ENCODE peak calls at places on chromosomes 12 and 14, in nine cellular contexts. One of them, this sample, is unnamed.
A peak's percentile ranks its signal among the peaks of the same experiment; 100 is the strongest.

GRCh38 chr12:83172441-83172840 is 485.7 kb downstream of the TMTC2 start:
- DNase-seq in Caco-2: no peak
- DNase-seq in HTR-8/SVneo: no peak
- DNase-seq in effector memory CD8-positive, alpha-beta T cell: no peak
- DNase-seq in dorsolateral prefrontal cortex: no peak
- DNase-seq in fibroblast of the conjunctiva: no peak
- DNase-seq in T follicular helper cell: no peak
- DNase-seq in fibroblast of mammary gland: no peak
- DNase-seq in activated naive CD8-positive, alpha-beta T cell treated with anti-CD3 and anti-CD28 coated beads, Interleukin-2, amount 50 U/mL, for 24 hours: no peak
- DNase-seq in this sample: no peak

GRCh38 chr14:84247693-84248092 is 1282.3 kb upstream of the FLRT2 start:
- DNase-seq in Caco-2: no peak
- DNase-seq in HTR-8/SVneo: no peak
- DNase-seq in effector memory CD8-positive, alpha-beta T cell: no peak
- DNase-seq in dorsolateral prefrontal cortex: no peak
- DNase-seq in fibroblast of the conjunctiva: no peak
- DNase-seq in T follicular helper cell: no peak
- DNase-seq in fibroblast of mammary gland: no peak
- DNase-seq in activated naive CD8-positive, alpha-beta T cell treated with anti-CD3 and anti-CD28 coated beads, Interleukin-2, amount 50 U/mL, for 24 hours: no peak
- DNase-seq in this sample: no peak

GRCh38 chr14:54166049-54166950 is 209.7 kb upstream of the BMP4 start:
- DNase-seq in Caco-2: no peak
- DNase-seq in HTR-8/SVneo: no peak
- DNase-seq in effector memory CD8-positive, alpha-beta T cell: no peak
- DNase-seq in dorsolateral prefrontal cortex: no peak
- DNase-seq in fibroblast of the conjunctiva: no peak
- DNase-seq in T follicular helper cell: no peak
- DNase-seq in fibroblast of mammary gland: no peak
- DNase-seq in activated naive CD8-positive, alpha-beta T cell treated with anti-CD3 and anti-CD28 coated beads, Interleukin-2, amount 50 U/mL, for 24 hours: no peak
- DNase-seq in this sample: no peak

GRCh38 chr14:89549381-89550102 is 132.5 kb upstream of the FOXN3 start:
- DNase-seq in Caco-2: peak; percentile 35
- DNase-seq in HTR-8/SVneo: peak; percentile 34
- DNase-seq in effector memory CD8-positive, alpha-beta T cell: no peak
- DNase-seq in dorsolateral prefrontal cortex: no peak
- DNase-seq in fibroblast of the conjunctiva: no peak
- DNase-seq in T follicular helper cell: no peak
- DNase-seq in fibroblast of mammary gland: no peak
- DNase-seq in activated naive CD8-positive, alpha-beta T cell treated with anti-CD3 and anti-CD28 coated beads, Interleukin-2, amount 50 U/mL, for 24 hours: no peak
- DNase-seq in this sample: no peak

GRCh38 chr14:71321556-71322315 is 414.5 kb downstream of the PCNX1 start:
- DNase-seq in Caco-2: peak; percentile 41
- DNase-seq in HTR-8/SVneo: peak; percentile 83
- DNase-seq in effector memory CD8-positive, alpha-beta T cell: no peak
- DNase-seq in dorsolateral prefrontal cortex: peak; percentile 38
- DNase-seq in fibroblast of the conjunctiva: no peak
- DNase-seq in T follicular helper cell: peak; percentile 6
- DNase-seq in fibroblast of mammary gland: peak; percentile 67
- DNase-seq in activated naive CD8-positive, alpha-beta T cell treated with anti-CD3 and anti-CD28 coated beads, Interleukin-2, amount 50 U/mL, for 24 hours: no peak
- DNase-seq in this sample: no peak

GRCh38 chr14:95692109-95692508 is 5.9 kb downstream of the TCL1B start:
- DNase-seq in Caco-2: no peak
- DNase-seq in HTR-8/SVneo: no peak
- DNase-seq in effector memory CD8-positive, alpha-beta T cell: no peak
- DNase-seq in dorsolateral prefrontal cortex: no peak
- DNase-seq in fibroblast of the conjunctiva: no peak
- DNase-seq in T follicular helper cell: no peak
- DNase-seq in fibroblast of mammary gland: no peak
- DNase-seq in activated naive CD8-positive, alpha-beta T cell treated with anti-CD3 and anti-CD28 coated beads, Interleukin-2, amount 50 U/mL, for 24 hours: no peak
- DNase-seq in this sample: no peak

GRCh38 chr14:68676511-68676943 is 116.3 kb downstream of the ZFP36L1 start:
- DNase-seq in Caco-2: peak; percentile 35
- DNase-seq in HTR-8/SVneo: no peak
- DNase-seq in effector memory CD8-positive, alpha-beta T cell: no peak
- DNase-seq in dorsolateral prefrontal cortex: no peak
- DNase-seq in fibroblast of the conjunctiva: no peak
- DNase-seq in T follicular helper cell: no peak
- DNase-seq in fibroblast of mammary gland: no peak
- DNase-seq in activated naive CD8-positive, alpha-beta T cell treated with anti-CD3 and anti-CD28 coated beads, Interleukin-2, amount 50 U/mL, for 24 hours: no peak
- DNase-seq in this sample: no peak

GRCh38 chr12:64010069-64010686 is 165.7 kb downstream of the SRGAP1 start:
- DNase-seq in Caco-2: no peak
- DNase-seq in HTR-8/SVneo: peak; percentile 21
- DNase-seq in effector memory CD8-positive, alpha-beta T cell: no peak
- DNase-seq in dorsolateral prefrontal cortex: no peak
- DNase-seq in fibroblast of the conjunctiva: no peak
- DNase-seq in T follicular helper cell: no peak
- DNase-seq in fibroblast of mammary gland: peak; percentile 75
- DNase-seq in activated naive CD8-positive, alpha-beta T cell treated with anti-CD3 and anti-CD28 coated beads, Interleukin-2, amount 50 U/mL, for 24 hours: no peak
- DNase-seq in this sample: peak; percentile 44

GRCh38 chr12:117002040-117002832 is 91.5 kb downstream of the FBXW8 start:
- DNase-seq in Caco-2: no peak
- DNase-seq in HTR-8/SVneo: no peak
- DNase-seq in effector memory CD8-positive, alpha-beta T cell: no peak
- DNase-seq in dorsolateral prefrontal cortex: no peak
- DNase-seq in fibroblast of the conjunctiva: no peak
- DNase-seq in T follicular helper cell: no peak
- DNase-seq in fibroblast of mammary gland: peak; percentile 63
- DNase-seq in activated naive CD8-positive, alpha-beta T cell treated with anti-CD3 and anti-CD28 coated beads, Interleukin-2, amount 50 U/mL, for 24 hours: no peak
- DNase-seq in this sample: no peak

GRCh38 chr12:6963016-6963731 is 7.3 kb downstream of the PHB2 start:
- DNase-seq in Caco-2: peak; percentile 99
- DNase-seq in HTR-8/SVneo: no peak
- DNase-seq in effector memory CD8-positive, alpha-beta T cell: no peak
- DNase-seq in dorsolateral prefrontal cortex: no peak
- DNase-seq in fibroblast of the conjunctiva: no peak
- DNase-seq in T follicular helper cell: no peak
- DNase-seq in fibroblast of mammary gland: no peak
- DNase-seq in activated naive CD8-positive, alpha-beta T cell treated with anti-CD3 and anti-CD28 coated beads, Interleukin-2, amount 50 U/mL, for 24 hours: peak; percentile 20
- DNase-seq in this sample: no peak

GRCh38 chr12:73935817-73936216 is 601.8 kb upstream of the ATXN7L3B start:
- DNase-seq in Caco-2: peak; percentile 22
- DNase-seq in HTR-8/SVneo: no peak
- DNase-seq in effector memory CD8-positive, alpha-beta T cell: no peak
- DNase-seq in dorsolateral prefrontal cortex: no peak
- DNase-seq in fibroblast of the conjunctiva: no peak
- DNase-seq in T follicular helper cell: no peak
- DNase-seq in fibroblast of mammary gland: no peak
- DNase-seq in activated naive CD8-positive, alpha-beta T cell treated with anti-CD3 and anti-CD28 coated beads, Interleukin-2, amount 50 U/mL, for 24 hours: no peak
- DNase-seq in this sample: no peak

GRCh38 chr12:89556976-89557375 is 31.1 kb upstream of the POC1B start:
- DNase-seq in Caco-2: no peak
- DNase-seq in HTR-8/SVneo: no peak
- DNase-seq in effector memory CD8-positive, alpha-beta T cell: no peak
- DNase-seq in dorsolateral prefrontal cortex: no peak
- DNase-seq in fibroblast of the conjunctiva: no peak
- DNase-seq in T follicular helper cell: no peak
- DNase-seq in fibroblast of mammary gland: no peak
- DNase-seq in activated naive CD8-positive, alpha-beta T cell treated with anti-CD3 and anti-CD28 coated beads, Interleukin-2, amount 50 U/mL, for 24 hours: no peak
- DNase-seq in this sample: no peak

GRCh38 chr12:2607881-2608607 is 186.7 kb upstream of the FKBP4 start:
- DNase-seq in Caco-2: no peak
- DNase-seq in HTR-8/SVneo: no peak
- DNase-seq in effector memory CD8-positive, alpha-beta T cell: no peak
- DNase-seq in dorsolateral prefrontal cortex: no peak
- DNase-seq in fibroblast of the conjunctiva: no peak
- DNase-seq in T follicular helper cell: no peak
- DNase-seq in fibroblast of mammary gland: no peak
- DNase-seq in activated naive CD8-positive, alpha-beta T cell treated with anti-CD3 and anti-CD28 coated beads, Interleukin-2, amount 50 U/mL, for 24 hours: no peak
- DNase-seq in this sample: no peak

GRCh38 chr12:1203735-1204019 is 212.7 kb downstream of the ERC1 start:
- DNase-seq in Caco-2: no peak
- DNase-seq in HTR-8/SVneo: no peak
- DNase-seq in effector memory CD8-positive, alpha-beta T cell: no peak
- DNase-seq in dorsolateral prefrontal cortex: no peak
- DNase-seq in fibroblast of the conjunctiva: peak; percentile 16
- DNase-seq in T follicular helper cell: no peak
- DNase-seq in fibroblast of mammary gland: no peak
- DNase-seq in activated naive CD8-positive, alpha-beta T cell treated with anti-CD3 and anti-CD28 coated beads, Interleukin-2, amount 50 U/mL, for 24 hours: no peak
- DNase-seq in this sample: no peak

GRCh38 chr12:66279127-66279712 is 23.1 kb upstream of the HELB start:
- DNase-seq in Caco-2: peak; percentile 30
- DNase-seq in HTR-8/SVneo: peak; percentile 7
- DNase-seq in effector memory CD8-positive, alpha-beta T cell: peak; percentile 50
- DNase-seq in dorsolateral prefrontal cortex: no peak
- DNase-seq in fibroblast of the conjunctiva: no peak
- DNase-seq in T follicular helper cell: peak; percentile 31
- DNase-seq in fibroblast of mammary gland: peak; percentile 29
- DNase-seq in activated naive CD8-positive, alpha-beta T cell treated with anti-CD3 and anti-CD28 coated beads, Interleukin-2, amount 50 U/mL, for 24 hours: no peak
- DNase-seq in this sample: no peak

GRCh38 chr12:95446511-95446910 is 27.4 kb upstream of the METAP2 start:
- DNase-seq in Caco-2: peak; percentile 88
- DNase-seq in HTR-8/SVneo: no peak
- DNase-seq in effector memory CD8-positive, alpha-beta T cell: no peak
- DNase-seq in dorsolateral prefrontal cortex: peak; percentile 9
- DNase-seq in fibroblast of the conjunctiva: no peak
- DNase-seq in T follicular helper cell: no peak
- DNase-seq in fibroblast of mammary gland: peak; percentile 47
- DNase-seq in activated naive CD8-positive, alpha-beta T cell treated with anti-CD3 and anti-CD28 coated beads, Interleukin-2, amount 50 U/mL, for 24 hours: no peak
- DNase-seq in this sample: no peak

GRCh38 chr14:22900088-22900799 is 17.2 kb downstream of the REM2 start:
- DNase-seq in Caco-2: peak; percentile 64
- DNase-seq in HTR-8/SVneo: peak; percentile 31
- DNase-seq in effector memory CD8-positive, alpha-beta T cell: peak; percentile 52
- DNase-seq in dorsolateral prefrontal cortex: no peak
- DNase-seq in fibroblast of the conjunctiva: peak; percentile 71
- DNase-seq in T follicular helper cell: peak; percentile 43
- DNase-seq in fibroblast of mammary gland: peak; percentile 79
- DNase-seq in activated naive CD8-positive, alpha-beta T cell treated with anti-CD3 and anti-CD28 coated beads, Interleukin-2, amount 50 U/mL, for 24 hours: no peak
- DNase-seq in this sample: no peak

GRCh38 chr12:52774629-52775250 is 2.4 kb downstream of the KRT76 start:
- DNase-seq in Caco-2: no peak
- DNase-seq in HTR-8/SVneo: no peak
- DNase-seq in effector memory CD8-positive, alpha-beta T cell: no peak
- DNase-seq in dorsolateral prefrontal cortex: no peak
- DNase-seq in fibroblast of the conjunctiva: no peak
- DNase-seq in T follicular helper cell: no peak
- DNase-seq in fibroblast of mammary gland: no peak
- DNase-seq in activated naive CD8-positive, alpha-beta T cell treated with anti-CD3 and anti-CD28 coated beads, Interleukin-2, amount 50 U/mL, for 24 hours: no peak
- DNase-seq in this sample: no peak

GRCh38 chr12:3897400-3897910 is 24.3 kb upstream of the PARP11 start:
- DNase-seq in Caco-2: no peak
- DNase-seq in HTR-8/SVneo: no peak
- DNase-seq in effector memory CD8-positive, alpha-beta T cell: no peak
- DNase-seq in dorsolateral prefrontal cortex: no peak
- DNase-seq in fibroblast of the conjunctiva: no peak
- DNase-seq in T follicular helper cell: no peak
- DNase-seq in fibroblast of mammary gland: no peak
- DNase-seq in activated naive CD8-positive, alpha-beta T cell treated with anti-CD3 and anti-CD28 coated beads, Interleukin-2, amount 50 U/mL, for 24 hours: no peak
- DNase-seq in this sample: no peak

GRCh38 chr12:64672925-64673409 is 62.7 kb downstream of the RASSF3 start:
- DNase-seq in Caco-2: no peak
- DNase-seq in HTR-8/SVneo: peak; percentile 32
- DNase-seq in effector memory CD8-positive, alpha-beta T cell: no peak
- DNase-seq in dorsolateral prefrontal cortex: no peak
- DNase-seq in fibroblast of the conjunctiva: no peak
- DNase-seq in T follicular helper cell: peak; percentile 38
- DNase-seq in fibroblast of mammary gland: peak; percentile 20
- DNase-seq in activated naive CD8-positive, alpha-beta T cell treated with anti-CD3 and anti-CD28 coated beads, Interleukin-2, amount 50 U/mL, for 24 hours: peak; percentile 47
- DNase-seq in this sample: no peak

GRCh38 chr14:32473476-32473875 is 144.4 kb downstream of the AKAP6 start:
- DNase-seq in Caco-2: peak; percentile 82
- DNase-seq in HTR-8/SVneo: no peak
- DNase-seq in effector memory CD8-positive, alpha-beta T cell: no peak
- DNase-seq in dorsolateral prefrontal cortex: no peak
- DNase-seq in fibroblast of the conjunctiva: no peak
- DNase-seq in T follicular helper cell: no peak
- DNase-seq in fibroblast of mammary gland: peak; percentile 46
- DNase-seq in activated naive CD8-positive, alpha-beta T cell treated with anti-CD3 and anti-CD28 coated beads, Interleukin-2, amount 50 U/mL, for 24 hours: no peak
- DNase-seq in this sample: peak; percentile 53

GRCh38 chr14:86321151-86321550 is 791.2 kb downstream of the FLRT2 start:
- DNase-seq in Caco-2: no peak
- DNase-seq in HTR-8/SVneo: no peak
- DNase-seq in effector memory CD8-positive, alpha-beta T cell: no peak
- DNase-seq in dorsolateral prefrontal cortex: no peak
- DNase-seq in fibroblast of the conjunctiva: no peak
- DNase-seq in T follicular helper cell: no peak
- DNase-seq in fibroblast of mammary gland: no peak
- DNase-seq in activated naive CD8-positive, alpha-beta T cell treated with anti-CD3 and anti-CD28 coated beads, Interleukin-2, amount 50 U/mL, for 24 hours: no peak
- DNase-seq in this sample: no peak

GRCh38 chr14:73591690-73592448 is at the start of gene ACOT4:
- DNase-seq in Caco-2: peak; percentile 63
- DNase-seq in HTR-8/SVneo: no peak
- DNase-seq in effector memory CD8-positive, alpha-beta T cell: peak; percentile 61
- DNase-seq in dorsolateral prefrontal cortex: peak; percentile 31
- DNase-seq in fibroblast of the conjunctiva: no peak
- DNase-seq in T follicular helper cell: peak; percentile 44
- DNase-seq in fibroblast of mammary gland: no peak
- DNase-seq in activated naive CD8-positive, alpha-beta T cell treated with anti-CD3 and anti-CD28 coated beads, Interleukin-2, amount 50 U/mL, for 24 hours: peak; percentile 34
- DNase-seq in this sample: no peak

GRCh38 chr12:9256341-9256740 is 48.1 kb upstream of the PZP start:
- DNase-seq in Caco-2: no peak
- DNase-seq in HTR-8/SVneo: no peak
- DNase-seq in effector memory CD8-positive, alpha-beta T cell: no peak
- DNase-seq in dorsolateral prefrontal cortex: no peak
- DNase-seq in fibroblast of the conjunctiva: no peak
- DNase-seq in T follicular helper cell: no peak
- DNase-seq in fibroblast of mammary gland: no peak
- DNase-seq in activated naive CD8-positive, alpha-beta T cell treated with anti-CD3 and anti-CD28 coated beads, Interleukin-2, amount 50 U/mL, for 24 hours: no peak
- DNase-seq in this sample: no peak

GRCh38 chr12:6934110-6934509 is 6.4 kb downstream of the ATN1 start:
- DNase-seq in Caco-2: no peak
- DNase-seq in HTR-8/SVneo: no peak
- DNase-seq in effector memory CD8-positive, alpha-beta T cell: no peak
- DNase-seq in dorsolateral prefrontal cortex: no peak
- DNase-seq in fibroblast of the conjunctiva: no peak
- DNase-seq in T follicular helper cell: no peak
- DNase-seq in fibroblast of mammary gland: peak; percentile 58
- DNase-seq in activated naive CD8-positive, alpha-beta T cell treated with anti-CD3 and anti-CD28 coated beads, Interleukin-2, amount 50 U/mL, for 24 hours: no peak
- DNase-seq in this sample: no peak

GRCh38 chr12:89756638-89757321 is 48.1 kb upstream of the ATP2B1 start:
- DNase-seq in Caco-2: peak; percentile 47
- DNase-seq in HTR-8/SVneo: peak; percentile 84
- DNase-seq in effector memory CD8-positive, alpha-beta T cell: peak; percentile 36
- DNase-seq in dorsolateral prefrontal cortex: no peak
- DNase-seq in fibroblast of the conjunctiva: peak; percentile 100
- DNase-seq in T follicular helper cell: no peak
- DNase-seq in fibroblast of mammary gland: peak; percentile 100
- DNase-seq in activated naive CD8-positive, alpha-beta T cell treated with anti-CD3 and anti-CD28 coated beads, Interleukin-2, amount 50 U/mL, for 24 hours: no peak
- DNase-seq in this sample: peak; percentile 99

GRCh38 chr12:55733021-55733555 is 4.3 kb upstream of the CD63 start:
- DNase-seq in Caco-2: no peak
- DNase-seq in HTR-8/SVneo: no peak
- DNase-seq in effector memory CD8-positive, alpha-beta T cell: no peak
- DNase-seq in dorsolateral prefrontal cortex: no peak
- DNase-seq in fibroblast of the conjunctiva: no peak
- DNase-seq in T follicular helper cell: no peak
- DNase-seq in fibroblast of mammary gland: no peak
- DNase-seq in activated naive CD8-positive, alpha-beta T cell treated with anti-CD3 and anti-CD28 coated beads, Interleukin-2, amount 50 U/mL, for 24 hours: no peak
- DNase-seq in this sample: no peak

GRCh38 chr12:46808955-46809697 is 16.7 kb downstream of the SLC38A4 start:
- DNase-seq in Caco-2: no peak
- DNase-seq in HTR-8/SVneo: no peak
- DNase-seq in effector memory CD8-positive, alpha-beta T cell: no peak
- DNase-seq in dorsolateral prefrontal cortex: no peak
- DNase-seq in fibroblast of the conjunctiva: no peak
- DNase-seq in T follicular helper cell: no peak
- DNase-seq in fibroblast of mammary gland: no peak
- DNase-seq in activated naive CD8-positive, alpha-beta T cell treated with anti-CD3 and anti-CD28 coated beads, Interleukin-2, amount 50 U/mL, for 24 hours: no peak
- DNase-seq in this sample: no peak

GRCh38 chr12:64665506-64665905 is 55.2 kb downstream of the RASSF3 start:
- DNase-seq in Caco-2: peak; percentile 56
- DNase-seq in HTR-8/SVneo: no peak
- DNase-seq in effector memory CD8-positive, alpha-beta T cell: peak; percentile 52
- DNase-seq in dorsolateral prefrontal cortex: no peak
- DNase-seq in fibroblast of the conjunctiva: no peak
- DNase-seq in T follicular helper cell: peak; percentile 66
- DNase-seq in fibroblast of mammary gland: peak; percentile 6
- DNase-seq in activated naive CD8-positive, alpha-beta T cell treated with anti-CD3 and anti-CD28 coated beads, Interleukin-2, amount 50 U/mL, for 24 hours: no peak
- DNase-seq in this sample: no peak

GRCh38 chr12:116404913-116405611 is 127.6 kb upstream of the MED13L start:
- DNase-seq in Caco-2: no peak
- DNase-seq in HTR-8/SVneo: no peak
- DNase-seq in effector memory CD8-positive, alpha-beta T cell: no peak
- DNase-seq in dorsolateral prefrontal cortex: no peak
- DNase-seq in fibroblast of the conjunctiva: no peak
- DNase-seq in T follicular helper cell: no peak
- DNase-seq in fibroblast of mammary gland: no peak
- DNase-seq in activated naive CD8-positive, alpha-beta T cell treated with anti-CD3 and anti-CD28 coated beads, Interleukin-2, amount 50 U/mL, for 24 hours: no peak
- DNase-seq in this sample: no peak

GRCh38 chr14:104510794-104511611 is 68.6 kb upstream of the C14orf180 start:
- DNase-seq in Caco-2: no peak
- DNase-seq in HTR-8/SVneo: no peak
- DNase-seq in effector memory CD8-positive, alpha-beta T cell: no peak
- DNase-seq in dorsolateral prefrontal cortex: peak; percentile 95
- DNase-seq in fibroblast of the conjunctiva: no peak
- DNase-seq in T follicular helper cell: no peak
- DNase-seq in fibroblast of mammary gland: no peak
- DNase-seq in activated naive CD8-positive, alpha-beta T cell treated with anti-CD3 and anti-CD28 coated beads, Interleukin-2, amount 50 U/mL, for 24 hours: no peak
- DNase-seq in this sample: no peak

This sample was measured in AG09319.